ENCODE peak calls at places on chromosomes 6 and 20, in nine cellular contexts. One of them, this sample, is unnamed.

GRCh38 chr6:18883268-18883667 is 496.1 kb downstream of the RNF144B start:
- DNase-seq in tibial nerve: no peak
- DNase-seq in GM23248: no peak
- DNase-seq in cardiac muscle cell: no peak
- DNase-seq in fibroblast of lung: no peak
- DNase-seq in neural progenitor cell: no peak
- DNase-seq in lung: no peak
- DNase-seq in K562: no peak
- DNase-seq in ovary: no peak
- DNase-seq in this sample: no peak

GRCh38 chr6:88813045-88813444 is 150.4 kb downstream of the RNGTT start:
- DNase-seq in tibial nerve: no peak
- DNase-seq in GM23248: no peak
- DNase-seq in cardiac muscle cell: no peak
- DNase-seq in fibroblast of lung: no peak
- DNase-seq in neural progenitor cell: no peak
- DNase-seq in lung: no peak
- DNase-seq in K562: no peak
- DNase-seq in ovary: no peak
- DNase-seq in this sample: no peak

GRCh38 chr6:45305546-45305945 is 22.6 kb upstream of the RUNX2 start:
- DNase-seq in tibial nerve: no peak
- DNase-seq in GM23248: no peak
- DNase-seq in cardiac muscle cell: no peak
- DNase-seq in fibroblast of lung: no peak
- DNase-seq in neural progenitor cell: no peak
- DNase-seq in lung: no peak
- DNase-seq in K562: no peak
- DNase-seq in ovary: no peak
- DNase-seq in this sample: no peak

GRCh38 chr20:34018166-34018565 is 24.5 kb downstream of the RALY start:
- DNase-seq in tibial nerve: no peak
- DNase-seq in GM23248: no peak
- DNase-seq in cardiac muscle cell: no peak
- DNase-seq in fibroblast of lung: no peak
- DNase-seq in neural progenitor cell: no peak
- DNase-seq in lung: no peak
- DNase-seq in K562: no peak
- DNase-seq in ovary: no peak
- DNase-seq in this sample: no peak

GRCh38 chr6:33172307-33173227 is 19.7 kb downstream of the COL11A2 start:
- DNase-seq in tibial nerve: no peak
- DNase-seq in GM23248: peak; percentile 66
- DNase-seq in cardiac muscle cell: peak; percentile 43
- DNase-seq in fibroblast of lung: peak; percentile 33
- DNase-seq in neural progenitor cell: peak; percentile 69
- DNase-seq in lung: no peak
- DNase-seq in K562: peak; percentile 73
- DNase-seq in ovary: no peak
- DNase-seq in this sample: peak; percentile 29

GRCh38 chr20:1184638-1185315 is at the start of gene TMEM74B:
- DNase-seq in tibial nerve: no peak
- DNase-seq in GM23248: peak; percentile 25
- DNase-seq in cardiac muscle cell: no peak
- DNase-seq in fibroblast of lung: no peak
- DNase-seq in neural progenitor cell: peak; percentile 50
- DNase-seq in lung: no peak
- DNase-seq in K562: peak; percentile 70
- DNase-seq in ovary: no peak
- DNase-seq in this sample: no peak

GRCh38 chr6:52390361-52390727 is 28.4 kb downstream of the PAQR8 start:
- DNase-seq in tibial nerve: no peak
- DNase-seq in GM23248: peak; percentile 64
- DNase-seq in cardiac muscle cell: peak; percentile 59
- DNase-seq in fibroblast of lung: peak; percentile 33
- DNase-seq in neural progenitor cell: no peak
- DNase-seq in lung: no peak
- DNase-seq in K562: peak; percentile 51
- DNase-seq in ovary: no peak
- DNase-seq in this sample: peak; percentile 33

GRCh38 chr6:138577151-138577915 is 78.0 kb upstream of the NHSL1 start:
- DNase-seq in tibial nerve: no peak
- DNase-seq in GM23248: no peak
- DNase-seq in cardiac muscle cell: no peak
- DNase-seq in fibroblast of lung: no peak
- DNase-seq in neural progenitor cell: peak; percentile 38
- DNase-seq in lung: no peak
- DNase-seq in K562: no peak
- DNase-seq in ovary: no peak
- DNase-seq in this sample: no peak

GRCh38 chr20:10540636-10541493 is 105.8 kb downstream of the SLX4IP start:
- DNase-seq in tibial nerve: no peak
- DNase-seq in GM23248: peak; percentile 86
- DNase-seq in cardiac muscle cell: peak; percentile 85
- DNase-seq in fibroblast of lung: peak; percentile 92
- DNase-seq in neural progenitor cell: no peak
- DNase-seq in lung: no peak
- DNase-seq in K562: no peak
- DNase-seq in ovary: no peak
- DNase-seq in this sample: no peak

GRCh38 chr6:1263039-1263849 is 48.7 kb upstream of the FOXQ1 start:
- DNase-seq in tibial nerve: no peak
- DNase-seq in GM23248: no peak
- DNase-seq in cardiac muscle cell: peak; percentile 41
- DNase-seq in fibroblast of lung: no peak
- DNase-seq in neural progenitor cell: no peak
- DNase-seq in lung: peak; percentile 41
- DNase-seq in K562: no peak
- DNase-seq in ovary: no peak
- DNase-seq in this sample: no peak

DNA sequence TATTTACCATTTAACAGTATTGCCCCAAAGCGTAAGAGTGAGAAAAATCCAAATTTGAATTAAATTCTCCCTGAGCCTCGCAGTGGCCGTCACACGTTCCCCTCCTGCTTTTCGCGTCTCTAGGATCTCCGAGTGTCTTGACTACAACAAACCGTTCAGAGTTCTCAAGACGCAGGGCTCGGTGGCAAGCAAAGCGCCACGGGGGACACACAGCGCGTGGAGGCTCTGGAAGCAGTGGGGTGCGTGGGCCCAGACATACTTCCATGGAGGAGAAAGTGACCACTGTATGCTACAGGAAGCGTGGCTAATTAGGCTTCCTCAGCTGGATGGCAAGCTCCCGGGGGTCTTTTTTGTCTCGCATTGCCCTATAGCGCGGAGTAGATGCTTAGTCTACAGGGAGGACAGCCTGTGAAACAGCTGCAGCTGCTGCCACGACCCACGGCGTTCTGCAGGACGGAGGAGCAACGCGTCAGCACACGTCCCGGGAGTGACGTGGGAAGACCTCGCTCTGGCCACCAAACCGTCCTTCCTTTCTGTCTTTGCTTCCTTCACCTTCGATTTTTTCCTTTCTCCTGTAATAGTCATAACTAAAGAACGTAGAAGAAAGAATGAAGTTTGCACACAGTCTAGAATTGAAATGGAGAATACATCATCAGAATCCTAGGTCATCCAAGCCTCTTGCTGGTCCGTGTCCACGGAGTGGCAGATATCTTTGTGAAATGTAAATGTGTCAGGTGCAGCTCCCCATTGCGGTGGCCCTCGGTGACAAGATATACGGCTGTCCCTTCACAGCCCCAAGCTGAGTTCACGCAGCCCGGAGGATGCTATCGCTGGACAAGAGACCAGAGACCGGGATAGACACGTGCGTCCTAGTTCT is 104.2 kb upstream of the QKI start:
- DNase-seq in tibial nerve: no peak
- DNase-seq in GM23248: no peak
- DNase-seq in cardiac muscle cell: no peak
- DNase-seq in fibroblast of lung: no peak
- DNase-seq in neural progenitor cell: no peak
- DNase-seq in lung: no peak
- DNase-seq in K562: no peak
- DNase-seq in ovary: no peak
- DNase-seq in this sample: no peak
- H3K4me3 ChIP-seq in tibial nerve: no peak overlapping the region
- H3K4me3 ChIP-seq in GM23248: no peak overlapping the region
- H3K4me3 ChIP-seq in cardiac muscle cell: no peak overlapping the region
- H3K4me3 ChIP-seq in fibroblast of lung: no peak overlapping the region
- H3K4me3 ChIP-seq in neural progenitor cell: no peak overlapping the region
- H3K4me3 ChIP-seq in lung: no peak overlapping the region
- H3K4me3 ChIP-seq in K562: no peak overlapping the region
- H3K4me3 ChIP-seq in ovary: no peak overlapping the region
- H3K4me3 ChIP-seq in this sample: no peak overlapping the region

GRCh38 chr6:108565893-108566292 is 5.2 kb downstream of the FOXO3 start:
- DNase-seq in tibial nerve: peak; percentile 84
- DNase-seq in GM23248: peak; percentile 91
- DNase-seq in cardiac muscle cell: peak; percentile 81
- DNase-seq in fibroblast of lung: peak; percentile 94
- DNase-seq in neural progenitor cell: no peak
- DNase-seq in lung: peak; percentile 65
- DNase-seq in K562: no peak
- DNase-seq in ovary: no peak
- DNase-seq in this sample: no peak

GRCh38 chr6:108563292-108563691 is 2.6 kb downstream of the FOXO3 start:
- DNase-seq in tibial nerve: no peak
- DNase-seq in GM23248: peak; percentile 13
- DNase-seq in cardiac muscle cell: no peak
- DNase-seq in fibroblast of lung: peak; percentile 21
- DNase-seq in neural progenitor cell: no peak
- DNase-seq in lung: no peak
- DNase-seq in K562: no peak
- DNase-seq in ovary: no peak
- DNase-seq in this sample: no peak

GRCh38 chr6:108562503-108562993 is 1.8 kb downstream of the FOXO3 start:
- DNase-seq in tibial nerve: peak; percentile 85
- DNase-seq in GM23248: peak; percentile 71
- DNase-seq in cardiac muscle cell: peak; percentile 80
- DNase-seq in fibroblast of lung: peak; percentile 75
- DNase-seq in neural progenitor cell: peak; percentile 81
- DNase-seq in lung: peak; percentile 81
- DNase-seq in K562: peak; percentile 33
- DNase-seq in ovary: peak; percentile 70
- DNase-seq in this sample: peak; percentile 65

GRCh38 chr6:108565091-108565766 is 4.5 kb downstream of the FOXO3 start:
- DNase-seq in tibial nerve: no peak
- DNase-seq in GM23248: peak; percentile 24
- DNase-seq in cardiac muscle cell: no peak
- DNase-seq in fibroblast of lung: no peak
- DNase-seq in neural progenitor cell: no peak
- DNase-seq in lung: no peak
- DNase-seq in K562: no peak
- DNase-seq in ovary: no peak
- DNase-seq in this sample: no peak

DNA sequence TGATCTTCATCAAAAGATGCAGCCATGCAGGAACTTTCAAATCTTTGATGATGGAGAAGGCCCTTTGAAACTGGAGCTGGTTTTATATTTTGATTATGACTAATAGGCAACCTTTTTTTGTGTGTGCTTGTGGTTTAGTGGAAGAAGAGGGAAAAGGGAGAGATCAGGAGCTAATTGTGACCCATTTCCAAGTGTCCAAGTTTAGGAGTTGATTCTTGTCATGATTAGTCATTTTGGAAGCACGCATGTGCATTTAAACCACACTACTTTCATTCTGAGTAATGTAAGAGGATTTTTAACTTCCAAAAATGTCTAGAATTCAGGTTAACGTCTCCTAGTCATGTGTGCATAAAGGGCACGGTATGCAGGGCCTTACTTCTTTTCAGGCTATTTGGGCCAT is 3.5 kb downstream of the FOXO3 start:
- DNase-seq in tibial nerve: no peak
- DNase-seq in GM23248: peak; percentile 95
- DNase-seq in cardiac muscle cell: peak; percentile 80
- DNase-seq in fibroblast of lung: peak; percentile 93
- DNase-seq in neural progenitor cell: no peak
- DNase-seq in lung: no peak
- DNase-seq in K562: no peak
- DNase-seq in ovary: no peak
- DNase-seq in this sample: no peak
- H3K4me1 ChIP-seq in tibial nerve: peaks cover 47% of the 10 kb centered on the region
- H3K4me1 ChIP-seq in GM23248: peaks cover 42% of the 10 kb centered on the region
- H3K4me1 ChIP-seq in cardiac muscle cell: peaks cover 20% of the 10 kb centered on the region
- H3K4me1 ChIP-seq in fibroblast of lung: peaks cover 24% of the 10 kb centered on the region
- H3K4me1 ChIP-seq in neural progenitor cell: peaks cover 9% of the 10 kb centered on the region
- H3K4me1 ChIP-seq in lung: peaks cover 9% of the 10 kb centered on the region
- H3K4me1 ChIP-seq in K562: peaks cover 33% of the 10 kb centered on the region
- H3K4me1 ChIP-seq in ovary: peaks cover 5% of the 10 kb centered on the region
- H3K4me1 ChIP-seq in this sample: peaks cover 15% of the 10 kb centered on the region

DNA sequence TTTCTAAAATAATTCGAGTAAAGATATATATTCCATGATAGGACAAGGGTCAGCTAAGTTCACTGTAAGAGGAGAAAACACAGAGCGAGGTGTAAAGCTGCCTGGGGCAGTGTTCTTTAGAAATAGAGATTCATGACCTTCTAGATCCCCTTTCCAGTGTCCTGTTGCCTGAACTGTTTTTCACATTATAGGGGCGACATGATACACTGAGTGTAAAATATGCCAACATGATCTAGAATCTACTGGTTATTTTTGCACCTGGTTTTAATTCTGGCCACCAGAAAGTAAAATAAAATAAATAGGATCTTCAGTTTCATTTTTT is 98.0 kb upstream of the HDGFL1 start:
- DNase-seq in tibial nerve: no peak
- DNase-seq in GM23248: no peak
- DNase-seq in cardiac muscle cell: no peak
- DNase-seq in fibroblast of lung: no peak
- DNase-seq in neural progenitor cell: no peak
- DNase-seq in lung: no peak
- DNase-seq in K562: no peak
- DNase-seq in ovary: no peak
- DNase-seq in this sample: no peak
- H3K4me3 ChIP-seq in tibial nerve: no peak overlapping the region
- H3K4me3 ChIP-seq in GM23248: no peak overlapping the region
- H3K4me3 ChIP-seq in cardiac muscle cell: no peak overlapping the region
- H3K4me3 ChIP-seq in fibroblast of lung: no peak overlapping the region
- H3K4me3 ChIP-seq in neural progenitor cell: no peak overlapping the region
- H3K4me3 ChIP-seq in lung: no peak overlapping the region
- H3K4me3 ChIP-seq in K562: no peak overlapping the region
- H3K4me3 ChIP-seq in ovary: no peak overlapping the region
- H3K4me3 ChIP-seq in this sample: peak overlapping the region; percentile 17

DNA sequence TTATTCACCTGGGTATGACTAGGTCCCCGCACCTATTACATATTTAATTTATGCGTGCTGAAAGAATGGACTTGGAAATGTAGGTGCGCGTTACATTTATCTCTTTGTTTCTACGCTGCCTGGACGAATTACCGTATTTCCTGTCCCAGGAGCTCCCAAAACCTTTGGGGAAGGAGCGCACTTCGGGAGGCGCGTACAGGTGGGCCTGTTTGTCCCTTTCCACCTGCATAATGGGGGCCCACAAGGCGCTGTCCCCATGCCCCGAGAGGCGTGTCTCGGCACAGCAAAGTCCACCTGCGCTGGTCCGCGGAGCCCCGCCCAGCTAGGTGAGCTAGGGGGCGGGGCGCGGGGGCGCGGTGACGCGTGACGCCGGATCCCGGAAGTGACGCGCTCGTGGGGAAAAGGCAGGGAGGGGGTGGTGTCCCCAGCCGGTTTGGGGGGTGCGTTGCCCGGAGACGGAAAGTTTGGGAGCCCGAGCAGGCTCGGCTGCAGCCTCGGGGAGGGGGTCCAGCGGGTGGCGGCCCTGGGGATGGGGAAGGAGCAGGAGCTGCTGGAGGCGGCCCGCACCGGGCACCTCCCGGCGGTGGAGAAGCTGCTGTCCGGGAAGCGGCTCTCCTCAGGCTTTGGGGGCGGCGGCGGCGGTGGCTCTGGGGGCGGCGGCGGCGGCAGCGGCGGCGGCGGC is at the start of gene ANKS1A:
- DNase-seq in tibial nerve: peak; percentile 72
- DNase-seq in GM23248: peak; percentile 73
- DNase-seq in cardiac muscle cell: peak; percentile 53
- DNase-seq in fibroblast of lung: peak; percentile 27
- DNase-seq in neural progenitor cell: peak; percentile 91
- DNase-seq in lung: peak; percentile 89
- DNase-seq in K562: peak; percentile 96
- DNase-seq in ovary: peak; percentile 92
- DNase-seq in this sample: peak; percentile 70
- H3K4me1 ChIP-seq in tibial nerve: peaks cover 21% of the 10 kb centered on the region
- H3K4me1 ChIP-seq in GM23248: peaks cover 14% of the 10 kb centered on the region
- H3K4me1 ChIP-seq in cardiac muscle cell: peaks cover 6% of the 10 kb centered on the region
- H3K4me1 ChIP-seq in fibroblast of lung: no peaks in the 10 kb centered on the region
- H3K4me1 ChIP-seq in neural progenitor cell: peaks cover 7% of the 10 kb centered on the region
- H3K4me1 ChIP-seq in lung: peaks cover 3% of the 10 kb centered on the region
- H3K4me1 ChIP-seq in K562: peaks cover 19% of the 10 kb centered on the region
- H3K4me1 ChIP-seq in ovary: peaks cover 5% of the 10 kb centered on the region
- H3K4me1 ChIP-seq in this sample: no peaks in the 10 kb centered on the region

This sample was measured in BE2C.